ENCODE peak calls at places on chromosome 13, in eight cellular contexts. K is heart right ventricle, N is HCT116, P is psoas muscle, V is A549, X is GM23248, C is substantia nigra, B is right cardiac atrium. Y is an unnamed sample.

GRCh38 chr13:26230703-26231102 is 8.6 kb upstream of the RNF6 start:
- DNase-seq in C (no peak), N (no peak), K (no peak), V (no peak), B (no peak), X (no peak), P (no peak), Y (no peak)

GRCh38 chr13:53473397-53473796 is 444.8 kb downstream of the OLFM4 start:
- DNase-seq in X (no peak), K (no peak), V (no peak), P (no peak), C (no peak), N (no peak), B (no peak), Y (no peak)

GRCh38 chr13:76980075-76980718 is 11.7 kb upstream of the CLN5 start:
- DNase-seq in X (peak; percentile 78), K (peak; percentile 87), V (peak; percentile 85), C (peak; percentile 50), B (peak; percentile 92), P (peak; percentile 89), N (peak; percentile 43), Y (no peak)

GRCh38 chr13:72151241-72151640 is 284.2 kb upstream of the DACH1 start:
- DNase-seq in B (no peak), N (no peak), X (no peak), V (no peak), P (no peak), K (no peak), C (no peak), Y (no peak)

GRCh38 chr13:99749627-99750026 is 221.9 kb downstream of the ZIC5 start:
- DNase-seq in V (no peak), B (no peak), C (peak; percentile 4), N (no peak), K (no peak), P (no peak), X (no peak), Y (no peak)

GRCh38 chr13:22218784-22219183 is 547.9 kb downstream of the FGF9 start:
- DNase-seq in X (peak; percentile 3), C (no peak), V (no peak), K (no peak), B (no peak), N (no peak), P (no peak), Y (no peak)

GRCh38 chr13:111480503-111480902 is 160.1 kb downstream of the TEX29 start:
- DNase-seq in K (no peak), X (no peak), C (no peak), V (no peak), N (no peak), P (no peak), B (no peak), Y (no peak)

GRCh38 chr13:28530729-28531194 is 35.8 kb upstream of the FLT1 start:
- DNase-seq in X (peak; percentile 49), P (no peak), C (no peak), B (no peak), K (no peak), N (no peak), V (no peak), Y (no peak)

GRCh38 chr13:24724714-24725113 is 39.3 kb upstream of the RNF17 start:
- DNase-seq in C (no peak), B (no peak), K (no peak), X (no peak), V (no peak), N (no peak), P (no peak), Y (no peak)

GRCh38 chr13:66264976-66265375 is 965.2 kb downstream of the PCDH9 start:
- DNase-seq in N (no peak), K (no peak), C (no peak), X (no peak), P (no peak), B (no peak), V (no peak), Y (no peak)

GRCh38 chr13:83546476-83546875 is 335.8 kb downstream of the SLITRK1 start:
- DNase-seq in V (no peak), X (peak; percentile 3), P (no peak), K (no peak), N (no peak), C (no peak), B (no peak), Y (no peak)

DNA sequence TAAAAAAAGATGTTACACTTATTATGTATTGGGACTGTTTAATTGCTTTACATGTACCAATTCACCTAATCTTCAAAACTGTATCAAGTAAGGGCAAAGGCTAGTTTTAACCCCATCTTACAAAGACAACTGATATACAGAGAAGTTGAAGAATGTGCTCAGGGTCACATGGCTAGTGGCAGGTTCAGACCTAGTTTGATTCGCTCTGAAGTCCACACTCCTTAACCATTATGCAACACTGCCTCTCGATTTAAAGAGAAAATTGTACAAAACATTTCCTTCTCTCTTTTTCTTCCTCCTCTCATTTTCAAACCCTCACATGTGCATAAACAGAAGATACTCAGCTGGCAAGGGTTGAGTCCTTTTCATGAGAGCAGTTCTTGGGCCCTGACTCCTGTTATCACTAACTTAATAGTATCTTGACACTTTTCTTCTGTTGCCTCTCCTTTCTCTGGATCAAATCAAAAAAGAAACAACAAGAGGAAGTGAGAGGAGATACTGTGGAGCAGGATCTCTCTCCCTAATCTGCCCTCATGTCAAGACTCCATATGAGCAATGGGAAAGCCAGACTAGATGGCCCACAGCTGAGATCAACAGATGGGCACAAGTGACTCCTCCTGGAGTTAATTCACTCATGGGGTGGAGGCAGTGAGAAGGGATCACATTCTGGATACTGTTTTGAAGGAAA is 19.0 kb upstream of the N4BP2L1 start:
- DNase-seq in P (no peak), X (no peak), B (no peak), V (no peak), C (no peak), K (no peak), N (no peak), Y (no peak)
- H3K27ac ChIP-seq in P (no peak overlapping the region), X (no peak overlapping the region), B (no peak overlapping the region), V (no peak overlapping the region), C (no peak overlapping the region), K (no peak overlapping the region), N (no peak overlapping the region), Y (no peak overlapping the region)

GRCh38 chr13:50682002-50682401 is 161.5 kb downstream of the DLEU7 start:
- DNase-seq in C (no peak), X (peak; percentile 42), K (no peak), V (no peak), B (no peak), N (no peak), P (no peak), Y (no peak)

GRCh38 chr13:50678464-50679162 is 164.9 kb downstream of the DLEU7 start:
- DNase-seq in V (no peak), K (no peak), P (no peak), B (no peak), C (no peak), N (peak; percentile 36), X (peak; percentile 95), Y (peak; percentile 51)

GRCh38 chr13:50676602-50677001 is 166.9 kb downstream of the DLEU7 start:
- DNase-seq in B (no peak), N (no peak), P (no peak), K (no peak), X (peak; percentile 79), C (no peak), V (no peak), Y (peak; percentile 31)

GRCh38 chr13:50679321-50679720 is 164.2 kb downstream of the DLEU7 start:
- DNase-seq in P (no peak), C (no peak), K (no peak), N (no peak), X (peak; percentile 58), B (no peak), V (no peak), Y (no peak)

DNA sequence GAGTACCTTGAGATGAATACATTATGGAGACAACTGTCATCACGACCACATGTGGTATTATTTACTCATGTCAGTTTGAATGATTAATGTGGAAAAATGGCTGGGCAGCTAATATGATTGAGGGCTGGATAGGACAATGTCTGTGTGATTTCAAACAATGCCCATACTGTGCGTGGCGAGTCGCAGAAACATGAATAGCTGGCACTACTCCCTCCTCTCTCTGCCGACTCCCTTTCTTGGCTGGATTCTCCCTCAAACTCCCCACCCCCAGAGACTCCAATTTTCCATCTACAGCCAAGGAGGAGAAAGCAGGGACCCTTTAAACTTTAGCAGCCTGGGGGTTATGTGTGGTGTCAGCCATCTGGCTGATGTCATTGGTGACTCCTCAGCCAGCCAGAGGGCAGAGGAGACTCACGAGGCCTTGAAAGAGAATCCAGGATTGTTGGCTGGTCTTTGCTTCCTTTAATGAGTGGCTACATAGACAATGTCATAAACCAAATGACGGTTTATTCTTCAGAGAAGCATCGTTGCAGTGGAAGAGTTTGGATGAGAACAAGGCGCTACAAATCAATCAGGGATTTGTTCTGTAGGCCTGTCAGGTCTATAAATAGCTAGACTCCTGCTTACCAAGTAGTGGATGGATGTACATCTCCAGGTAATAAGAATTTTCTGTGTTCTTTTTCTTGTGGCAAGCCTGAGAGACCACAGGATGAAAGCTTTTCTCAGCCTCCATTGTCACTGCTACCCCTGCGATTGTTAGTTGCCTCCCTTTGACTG is 165.6 kb downstream of the DLEU7 start:
- DNase-seq in C (peak; percentile 50), B (peak; percentile 53), V (no peak), N (no peak), X (peak; percentile 80), P (no peak), K (no peak), Y (no peak)
- H3K27ac ChIP-seq in C (peak overlapping the region; percentile 65), B (no peak overlapping the region), V (no peak overlapping the region), N (no peak overlapping the region), X (peak overlapping the region; percentile 92), P (no peak overlapping the region), K (no peak overlapping the region), Y (peak overlapping the region; percentile 80)

DNA sequence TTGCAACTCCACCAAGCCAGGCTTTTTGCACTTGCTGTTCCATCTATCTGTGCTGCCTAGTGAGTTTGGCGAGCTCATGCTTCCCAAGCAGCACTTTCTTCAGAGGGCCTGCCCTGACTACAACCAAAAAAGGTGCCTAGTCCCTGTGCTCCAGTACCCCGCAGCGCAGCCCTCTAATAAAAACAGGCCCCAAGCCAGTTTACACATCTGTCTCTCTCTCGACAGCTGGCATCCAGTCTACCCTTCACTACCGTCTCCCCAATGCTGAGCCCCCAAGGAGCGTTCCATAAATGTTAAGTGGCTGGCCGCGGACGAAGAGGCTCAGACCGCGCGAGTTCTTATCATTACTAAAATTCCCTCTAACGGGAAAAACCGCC is 512 bp downstream of the MED4 start:
- DNase-seq in N (no peak), B (no peak), V (no peak), C (no peak), K (no peak), P (no peak), X (peak; percentile 47), Y (no peak)
- H3K27ac ChIP-seq in N (peak overlapping the region; percentile 36), B (peak overlapping the region; percentile 88), V (peak overlapping the region; percentile 98), C (peak overlapping the region; percentile 80), K (peak overlapping the region; percentile 87), P (peak overlapping the region; percentile 89), X (peak overlapping the region; percentile 42), Y (peak overlapping the region; percentile 28)

GRCh38 chr13:37618554-37618953 is 20.0 kb upstream of the POSTN start:
- DNase-seq in K (no peak), P (no peak), X (peak; percentile 82), V (no peak), B (no peak), C (no peak), N (no peak), Y (no peak)
- H3K27ac ChIP-seq in K (no peak overlapping the region), P (no peak overlapping the region), X (peak overlapping the region; percentile 63), V (peak overlapping the region; percentile 21), B (no peak overlapping the region), C (no peak overlapping the region), N (no peak overlapping the region), Y (no peak overlapping the region)

DNA sequence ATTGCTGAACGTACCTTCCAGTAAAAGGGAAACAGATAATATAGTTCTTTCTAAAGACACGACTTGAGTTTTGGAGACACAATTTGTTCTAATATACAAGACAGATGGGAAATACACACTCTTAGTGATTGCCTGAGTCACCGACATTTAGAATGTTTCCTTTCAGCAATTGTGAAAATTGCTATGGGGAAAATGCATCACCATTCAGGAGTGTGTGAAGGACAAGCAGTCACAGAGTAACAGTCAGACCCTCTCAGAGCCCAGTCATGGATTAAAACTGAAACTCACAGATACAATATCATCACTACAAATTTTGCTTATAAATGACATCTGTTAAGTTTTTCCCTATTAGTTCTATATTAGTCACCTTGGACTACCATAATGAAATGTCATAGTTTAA is 286.1 kb downstream of the SPRY2 start:
- DNase-seq in V (no peak), B (no peak), P (no peak), C (no peak), K (no peak), X (peak; percentile 83), N (no peak), Y (no peak)
- H3K27ac ChIP-seq in V (no peak overlapping the region), B (no peak overlapping the region), P (no peak overlapping the region), C (no peak overlapping the region), K (no peak overlapping the region), X (peak overlapping the region; percentile 29), N (no peak overlapping the region), Y (no peak overlapping the region)